ENCODE peak calls at places on chromosomes 4 and X, in seven cellular contexts. J is HFF-Myc, Z is neural crest cell, K is tibial artery, T is activated B cell treated with CpG ODN at 0.5 μM for 24 hours, Q is heart left ventricle, P is H9. O is an unnamed sample.

GRCh38 chr4:86586160-86586572 is 7.9 kb upstream of the PTPN13 start:
- DNase-seq in J (no peak), Z (no peak), K (no peak), T (no peak), Q (no peak), P (no peak), O (no peak)

GRCh38 chr4:184807797-184808718 is 17.7 kb downstream of the ACSL1 start:
- DNase-seq in J (peak), Z (peak), K (no peak), T (no peak), Q (no peak), P (peak), O (peak)

GRCh38 chr4:53601251-53601764 is 10.0 kb upstream of the LNX1 start:
- DNase-seq in J (no peak), Z (peak), K (no peak), T (no peak), Q (no peak), P (peak), O (peak)

GRCh38 chrX:121014826-121015225 is 29.3 kb upstream of the CT47A1 start:
- DNase-seq in J (no peak), Z (no peak), K (no peak), T (no peak), Q (no peak), P (no peak), O (no peak)

GRCh38 chrX:13087322-13088154 is 43.1 kb upstream of the FAM9C start:
- DNase-seq in J (no peak), Z (no peak), K (no peak), T (no peak), Q (no peak), P (no peak), O (peak)

GRCh38 chr4:76601791-76602190 is 166.8 kb downstream of the SHROOM3 start:
- DNase-seq in J (no peak), Z (no peak), K (no peak), T (no peak), Q (no peak), P (no peak), O (peak)

GRCh38 chr4:1396806-1397455 is 9.3 kb downstream of the NKX1-1 start:
- DNase-seq in J (no peak), Z (no peak), K (peak), T (peak), Q (no peak), P (no peak), O (no peak)

GRCh38 chr4:11724731-11725130 is 296.0 kb upstream of the HS3ST1 start:
- DNase-seq in J (no peak), Z (no peak), K (no peak), T (no peak), Q (no peak), P (no peak), O (peak)

GRCh38 chrX:118745570-118745969 is 18.2 kb downstream of the IL13RA1 start:
- DNase-seq in J (no peak), Z (no peak), K (no peak), T (no peak), Q (no peak), P (no peak), O (peak)

GRCh38 chr4:80182237-80182866 is 15.0 kb upstream of the PRDM8 start:
- DNase-seq in J (no peak), Z (no peak), K (no peak), T (no peak), Q (no peak), P (no peak), O (no peak)

GRCh38 chrX:74636749-74637314 is 22.4 kb upstream of the RLIM start:
- DNase-seq in J (no peak), Z (no peak), K (no peak), T (no peak), Q (no peak), P (no peak), O (no peak)

GRCh38 chrX:123833387-123833786 is 26.5 kb upstream of the XIAP start:
- DNase-seq in J (no peak), Z (peak), K (peak), T (peak), Q (no peak), P (peak), O (peak)

GRCh38 chr4:19381068-19381467 is 870.6 kb upstream of the SLIT2 start:
- DNase-seq in J (peak), Z (no peak), K (no peak), T (no peak), Q (no peak), P (no peak), O (peak)

GRCh38 chrX:57104406-57104805 is 16.9 kb downstream of the SPIN2B start:
- DNase-seq in J (no peak), Z (no peak), K (no peak), T (no peak), Q (no peak), P (no peak), O (no peak)

GRCh38 chr4:85459736-85460135 is 15.2 kb upstream of the ARHGAP24 start:
- DNase-seq in J (no peak), Z (no peak), K (no peak), T (no peak), Q (no peak), P (no peak), O (no peak)

GRCh38 chr4:141107927-141108326 is 25.3 kb downstream of the RNF150 start:
- DNase-seq in J (no peak), Z (no peak), K (no peak), T (no peak), Q (no peak), P (no peak), O (no peak)

GRCh38 chr4:67332627-67333026 is 212.7 kb downstream of the CENPC start:
- DNase-seq in J (no peak), Z (peak), K (no peak), T (no peak), Q (no peak), P (peak), O (no peak)

GRCh38 chrX:3549442-3549875 is 164.0 kb downstream of the PRKX start:
- DNase-seq in J (no peak), Z (peak), K (no peak), T (no peak), Q (no peak), P (no peak), O (peak)

GRCh38 chrX:153628665-153629064 is 18.3 kb upstream of the DUSP9 start:
- DNase-seq in J (no peak), Z (no peak), K (no peak), T (no peak), Q (no peak), P (no peak), O (no peak)

GRCh38 chr4:92455956-92456355 is 152.2 kb downstream of the GRID2 start:
- DNase-seq in J (no peak), Z (no peak), K (no peak), T (no peak), Q (no peak), P (no peak), O (no peak)

GRCh38 chr4:108355523-108356208 is 186.9 kb upstream of the LEF1 start:
- DNase-seq in J (no peak), Z (no peak), K (no peak), T (no peak), Q (no peak), P (no peak), O (no peak)

GRCh38 chr4:189021831-189022230 is 882.6 kb downstream of the TRIML1 start:
- DNase-seq in J (peak), Z (no peak), K (no peak), T (no peak), Q (no peak), P (peak), O (peak)

GRCh38 chrX:17842769-17843525 is 18.2 kb downstream of the RAI2 start:
- DNase-seq in J (no peak), Z (no peak), K (no peak), T (no peak), Q (no peak), P (no peak), O (peak)

GRCh38 chrX:17844236-17844635 is 16.9 kb downstream of the RAI2 start:
- DNase-seq in J (no peak), Z (no peak), K (no peak), T (no peak), Q (no peak), P (no peak), O (no peak)

GRCh38 chrX:17833954-17834353 is 27.1 kb downstream of the RAI2 start:
- DNase-seq in J (no peak), Z (no peak), K (no peak), T (no peak), Q (no peak), P (no peak), O (no peak)

GRCh38 chrX:17836830-17837229 is 24.3 kb downstream of the RAI2 start:
- DNase-seq in J (no peak), Z (no peak), K (no peak), T (no peak), Q (no peak), P (no peak), O (no peak)

DNA sequence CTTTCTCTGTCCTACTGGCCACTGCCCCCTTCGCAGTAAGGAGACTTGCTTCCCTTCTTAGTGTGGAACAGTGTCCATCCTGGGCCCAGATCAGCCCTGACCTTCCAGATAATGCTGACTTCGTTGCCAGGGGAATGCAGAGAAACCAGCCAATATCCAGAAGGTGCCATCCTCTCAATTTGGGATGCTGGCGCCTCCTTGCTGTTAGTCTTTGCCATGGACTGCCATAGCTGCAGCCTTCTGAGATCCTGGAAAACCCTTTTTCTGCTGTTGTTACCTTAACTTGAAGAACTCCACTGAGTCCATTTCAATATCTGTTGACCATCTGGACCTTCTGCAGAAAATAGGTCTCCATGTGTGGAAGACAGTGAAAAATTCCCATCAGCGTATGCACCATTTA is 21.8 kb downstream of the RAI2 start:
- DNase-seq in J (no peak), Z (no peak), K (no peak), T (no peak), Q (no peak), P (no peak), O (no peak)
- TF ChIP-seq CTCF in J (no peak), Z (no peak), K (no peak), T (no peak), Q (no peak), P (peak), O (peak)

GRCh38 chr4:156169861-156170260 is 216.2 kb upstream of the CTSO start:
- DNase-seq in J (no peak), Z (no peak), K (no peak), T (no peak), Q (no peak), P (peak), O (peak)

GRCh38 chr4:156173937-156174336 is 220.3 kb upstream of the CTSO start:
- DNase-seq in J (no peak), Z (no peak), K (no peak), T (no peak), Q (no peak), P (no peak), O (no peak)

GRCh38 chr4:156168288-156168687 is 214.6 kb upstream of the CTSO start:
- DNase-seq in J (no peak), Z (no peak), K (no peak), T (no peak), Q (no peak), P (no peak), O (no peak)

GRCh38 chr4:156173481-156173880 is 219.8 kb upstream of the CTSO start:
- DNase-seq in J (no peak), Z (no peak), K (no peak), T (no peak), Q (no peak), P (no peak), O (no peak)

DNA sequence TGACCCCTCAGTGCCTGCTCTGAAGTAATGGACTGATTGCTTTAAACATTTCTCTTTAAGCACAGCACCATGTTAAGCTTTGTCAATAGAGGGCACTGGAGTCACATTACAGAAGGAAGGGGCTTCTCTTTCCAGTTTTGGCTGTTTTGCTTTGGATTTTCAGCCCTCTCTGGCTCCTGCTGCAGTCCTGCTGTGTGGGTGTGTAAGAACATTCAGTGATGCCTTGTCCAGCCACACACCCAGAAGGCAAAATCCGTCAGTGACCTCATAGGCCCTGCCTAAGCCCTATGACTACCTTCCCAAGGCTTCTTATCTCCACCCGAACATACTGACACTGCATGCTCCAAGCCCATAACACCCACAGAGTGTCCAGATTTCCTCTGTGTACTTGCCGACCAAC is 215.3 kb upstream of the CTSO start:
- DNase-seq in J (peak), Z (peak), K (peak), T (no peak), Q (no peak), P (peak), O (peak)
- TF ChIP-seq CTCF in J (peak), Z (peak), K (peak), T (no peak), Q (no peak), P (peak), O (peak)

DNA sequence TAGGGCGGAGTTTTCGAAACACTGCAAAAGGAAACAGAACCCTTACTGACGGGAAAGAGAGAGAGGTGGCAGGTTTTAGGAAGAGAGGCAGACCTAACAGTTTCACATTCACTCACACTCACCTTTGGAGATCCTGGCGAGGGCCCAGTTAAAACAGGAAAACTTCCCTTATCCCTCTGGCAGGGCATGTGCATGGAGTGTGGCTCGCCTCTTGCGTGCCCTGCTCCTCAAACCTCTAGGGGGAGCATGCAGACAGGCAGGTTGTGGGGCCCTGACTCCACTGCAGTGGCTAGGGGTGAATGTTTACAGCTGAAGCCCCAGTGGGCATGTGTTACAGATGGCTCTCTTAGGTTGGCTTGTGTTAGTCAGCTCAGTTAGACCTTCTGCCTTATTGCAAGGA is 451.5 kb downstream of the UBE2NL start:
- DNase-seq in J (no peak), Z (no peak), K (no peak), T (no peak), Q (no peak), P (peak), O (no peak)
- TF ChIP-seq CTCF in J (no peak), Z (no peak), K (no peak), T (no peak), Q (no peak), P (peak), O (no peak)

GRCh38 chr4:100060765-100061416 is 110.8 kb upstream of the H2AZ1 start:
- DNase-seq in J (no peak), Z (no peak), K (no peak), T (no peak), Q (no peak), P (no peak), O (no peak)

GRCh38 chr4:100062921-100063320 is 112.8 kb upstream of the H2AZ1 start:
- DNase-seq in J (no peak), Z (no peak), K (no peak), T (no peak), Q (no peak), P (no peak), O (peak)

GRCh38 chr4:100059467-100059866 is 109.4 kb upstream of the H2AZ1 start:
- DNase-seq in J (no peak), Z (no peak), K (no peak), T (no peak), Q (no peak), P (no peak), O (no peak)

GRCh38 chr4:100061835-100062234 is 111.8 kb upstream of the H2AZ1 start:
- DNase-seq in J (no peak), Z (no peak), K (no peak), T (no peak), Q (no peak), P (no peak), O (peak)

GRCh38 chr4:100063355-100063754 is 113.3 kb upstream of the H2AZ1 start:
- DNase-seq in J (no peak), Z (no peak), K (no peak), T (no peak), Q (no peak), P (no peak), O (peak)
- TF ChIP-seq CTCF in J (no peak), Z (no peak), K (no peak), T (no peak), Q (no peak), P (peak), O (no peak)

GRCh38 chr4:32417113-32417704 is 1697.0 kb downstream of the PCDH7 start:
- DNase-seq in J (no peak), Z (no peak), K (no peak), T (no peak), Q (no peak), P (no peak), O (peak)
- TF ChIP-seq CTCF in J (no peak), Z (peak), K (no peak), T (no peak), Q (no peak), P (peak), O (peak)

DNA sequence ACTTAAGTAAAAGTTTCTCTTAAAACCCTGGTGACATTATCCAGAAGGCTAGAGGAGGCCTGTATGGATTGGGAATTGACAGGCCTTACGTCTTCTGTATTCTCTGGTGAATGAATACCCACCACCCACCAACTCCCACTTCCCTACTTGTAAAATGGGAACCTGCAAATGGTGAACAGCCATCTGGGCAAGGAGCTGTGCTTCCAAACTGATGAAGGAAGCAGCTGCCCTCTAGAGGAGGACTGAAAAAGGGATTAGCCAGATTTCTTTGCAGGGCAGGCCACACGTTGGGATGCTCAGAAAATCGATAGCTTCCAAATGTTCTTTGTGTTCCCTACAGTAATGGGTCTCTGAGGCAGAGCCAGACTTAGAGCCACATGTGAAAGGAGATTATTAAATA is 39.3 kb upstream of the LPAR4 start:
- DNase-seq in J (peak), Z (no peak), K (no peak), T (no peak), Q (no peak), P (peak), O (peak)
- TF ChIP-seq CTCF in J (peak), Z (peak), K (no peak), T (no peak), Q (no peak), P (peak), O (peak)

DNA sequence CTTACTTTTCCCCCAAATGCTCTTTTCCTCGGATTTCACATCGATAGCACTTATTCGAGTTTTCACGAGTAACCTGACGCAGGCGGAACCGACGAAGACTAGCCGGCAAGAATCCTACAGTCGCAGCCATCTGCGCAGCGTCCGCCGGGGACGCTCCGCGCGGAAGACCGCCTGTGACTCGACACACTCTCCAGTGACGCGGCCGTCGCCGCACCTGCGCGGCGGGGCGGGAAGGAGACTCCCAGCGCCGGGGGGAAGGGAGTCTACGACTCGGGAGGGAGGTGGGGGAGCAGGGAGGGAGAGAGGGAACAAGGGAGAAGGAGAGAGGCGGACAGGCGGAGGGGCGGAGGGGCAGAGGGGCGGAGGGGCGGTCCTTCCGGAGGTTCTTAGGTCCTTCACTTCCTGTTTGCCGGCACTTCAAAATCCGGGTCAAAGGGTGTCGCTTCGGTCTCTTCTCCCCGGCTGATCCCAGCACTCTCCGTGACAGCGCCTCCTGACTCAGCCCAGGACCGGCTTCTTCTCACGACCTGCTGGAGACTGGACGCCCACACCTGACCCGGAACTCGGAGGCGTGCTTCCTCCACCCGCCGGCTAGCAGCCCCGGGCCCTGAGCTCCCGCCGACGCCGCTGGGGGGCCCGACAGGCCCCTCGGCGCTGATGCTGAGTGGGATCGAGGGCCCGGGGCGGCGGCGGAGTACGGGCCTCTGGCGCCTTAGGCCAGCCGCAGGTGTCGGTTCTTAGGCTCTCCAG is at the start of gene USP38:
- DNase-seq in J (peak), Z (peak), K (peak), T (peak), Q (peak), P (peak), O (peak)
- TF ChIP-seq CTCF in J (no peak), Z (no peak), K (no peak), T (no peak), Q (no peak), P (no peak), O (no peak)

GRCh38 chr4:15777697-15778096 is 431 bp upstream of the CD38 start:
- DNase-seq in J (no peak), Z (no peak), K (no peak), T (no peak), Q (no peak), P (no peak), O (no peak)

GRCh38 chr4:15778191-15778741 is at the start of gene CD38:
- DNase-seq in J (no peak), Z (peak), K (peak), T (peak), Q (peak), P (peak), O (no peak)

GRCh38 chr4:15779789-15780188 is 1.7 kb downstream of the CD38 start:
- DNase-seq in J (no peak), Z (no peak), K (no peak), T (no peak), Q (no peak), P (no peak), O (peak)

GRCh38 chr4:15778742-15779231 is 659 bp downstream of the CD38 start:
- DNase-seq in J (no peak), Z (no peak), K (peak), T (peak), Q (peak), P (peak), O (no peak)

DNA sequence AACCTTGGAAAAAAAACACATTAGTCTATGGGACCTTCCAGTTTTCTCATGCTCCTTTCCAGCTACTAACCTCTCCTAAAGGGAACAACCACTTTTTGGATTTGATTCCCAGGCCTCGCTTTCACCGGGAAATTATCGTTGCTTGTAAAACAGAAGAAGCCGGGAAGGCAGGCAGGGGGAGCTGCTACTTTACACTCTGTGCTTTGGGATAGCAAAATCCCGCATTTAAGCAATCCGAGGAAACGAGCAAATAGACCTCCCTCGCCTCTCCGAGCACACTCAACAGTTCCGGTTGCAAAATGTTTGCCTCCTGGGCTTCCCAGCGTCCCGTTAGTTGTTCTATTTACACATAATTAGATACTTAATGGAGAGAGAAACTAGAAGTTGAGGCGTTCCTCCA is 1.2 kb downstream of the CD38 start:
- DNase-seq in J (peak), Z (peak), K (peak), T (no peak), Q (peak), P (peak), O (peak)
- TF ChIP-seq CTCF in J (peak), Z (peak), K (no peak), T (no peak), Q (peak), P (peak), O (peak)